ENCODE peak calls at places on chromosomes 2 and 18, in nine cellular contexts. E, S, D, X, B, U, F, R and G are unnamed samples.

GRCh38 chr2:60926751-60927568 is 45.6 kb downstream of the REL start:
- DNase-seq in F (no peak), B (no peak), U (no peak), S (no peak), X (no peak), R (no peak), D (no peak), E (no peak), G (no peak)

GRCh38 chr2:45119038-45119437 is 109.8 kb upstream of the SIX2 start:
- DNase-seq in X (no peak), R (no peak), U (peak; percentile 67), D (no peak), E (no peak), S (no peak), F (no peak), B (no peak), G (no peak)

GRCh38 chr2:233448220-233448559 is 93.9 kb downstream of the DGKD start:
- DNase-seq in F (peak; percentile 26), D (no peak), U (peak; percentile 27), E (no peak), B (no peak), S (no peak), X (peak; percentile 9), R (no peak), G (peak; percentile 38)

GRCh38 chr2:73020657-73021370 is 50.7 kb downstream of the SFXN5 start:
- DNase-seq in B (no peak), X (peak; percentile 4), S (no peak), U (peak; percentile 97), F (peak; percentile 31), D (peak; percentile 23), R (no peak), E (no peak), G (no peak)

GRCh38 chr18:55577812-55578539 is 10.0 kb downstream of the TCF4 start:
- DNase-seq in F (no peak), B (no peak), S (no peak), R (no peak), D (no peak), U (no peak), E (no peak), X (no peak), G (peak; percentile 29)

GRCh38 chr2:144403940-144404339 is 116.0 kb downstream of the ZEB2 start:
- DNase-seq in D (no peak), U (peak; percentile 7), E (no peak), F (no peak), S (no peak), R (peak; percentile 81), B (no peak), X (no peak), G (no peak)

GRCh38 chr2:73088211-73088610 is 16.7 kb upstream of the SFXN5 start:
- DNase-seq in R (no peak), E (no peak), S (no peak), U (no peak), F (no peak), X (no peak), B (no peak), D (no peak), G (no peak)

GRCh38 chr2:44273596-44273995 is 1.7 kb upstream of the SLC3A1 start:
- DNase-seq in F (no peak), R (no peak), D (no peak), B (no peak), X (no peak), S (no peak), U (no peak), E (no peak), G (no peak)

GRCh38 chr2:152543717-152544116 is 173.5 kb downstream of the PRPF40A start:
- DNase-seq in B (no peak), R (no peak), U (no peak), X (no peak), D (no peak), S (no peak), E (no peak), F (no peak), G (no peak)

GRCh38 chr2:127217470-127218325 is 2.4 kb downstream of the CYP27C1 start:
- DNase-seq in F (peak; percentile 74), D (peak; percentile 71), U (no peak), X (peak; percentile 14), R (no peak), E (no peak), B (no peak), S (no peak), G (no peak)
- TF ChIP-seq POLR2A in F (no peak), D (no peak), U (no peak), X (no peak), R (no peak), E (no peak), B (no peak), S (no peak), G (no peak)

GRCh38 chr2:99180755-99181647 is at the start of the genes MITD1 and MRPL30:
- DNase-seq in R (peak; percentile 94), D (peak; percentile 72), S (peak; percentile 92), U (peak; percentile 97), B (peak; percentile 65), E (peak; percentile 59), F (peak; percentile 96), X (peak; percentile 99), G (peak; percentile 94)
- TF ChIP-seq POLR2A in R (no peak), D (peak; percentile 86), S (peak; percentile 29), U (peak; percentile 99), B (peak; percentile 87), E (peak; percentile 95), F (peak; percentile 24), X (peak; percentile 80), G (peak; percentile 90)

GRCh38 chr2:74835831-74836674 is 2.1 kb downstream of the HK2 start:
- DNase-seq in E (peak; percentile 53), U (peak; percentile 85), B (peak; percentile 59), S (no peak), X (peak; percentile 54), D (peak; percentile 84), R (no peak), F (no peak), G (peak; percentile 44)

GRCh38 chr2:74834806-74835755 is 1.2 kb downstream of the HK2 start:
- DNase-seq in B (peak; percentile 80), R (peak; percentile 50), F (peak; percentile 67), E (peak; percentile 75), S (peak; percentile 42), X (peak; percentile 30), D (peak; percentile 31), U (peak; percentile 55), G (peak; percentile 29)

GRCh38 chr2:74836675-74837401 is 2.9 kb downstream of the HK2 start:
- DNase-seq in B (no peak), S (no peak), X (no peak), F (no peak), D (no peak), U (no peak), E (no peak), R (no peak), G (no peak)

GRCh38 chr2:74831693-74832530 is 2.0 kb upstream of the HK2 start:
- DNase-seq in D (peak; percentile 26), B (no peak), S (no peak), E (no peak), X (no peak), U (peak; percentile 62), F (no peak), R (no peak), G (peak; percentile 21)

DNA sequence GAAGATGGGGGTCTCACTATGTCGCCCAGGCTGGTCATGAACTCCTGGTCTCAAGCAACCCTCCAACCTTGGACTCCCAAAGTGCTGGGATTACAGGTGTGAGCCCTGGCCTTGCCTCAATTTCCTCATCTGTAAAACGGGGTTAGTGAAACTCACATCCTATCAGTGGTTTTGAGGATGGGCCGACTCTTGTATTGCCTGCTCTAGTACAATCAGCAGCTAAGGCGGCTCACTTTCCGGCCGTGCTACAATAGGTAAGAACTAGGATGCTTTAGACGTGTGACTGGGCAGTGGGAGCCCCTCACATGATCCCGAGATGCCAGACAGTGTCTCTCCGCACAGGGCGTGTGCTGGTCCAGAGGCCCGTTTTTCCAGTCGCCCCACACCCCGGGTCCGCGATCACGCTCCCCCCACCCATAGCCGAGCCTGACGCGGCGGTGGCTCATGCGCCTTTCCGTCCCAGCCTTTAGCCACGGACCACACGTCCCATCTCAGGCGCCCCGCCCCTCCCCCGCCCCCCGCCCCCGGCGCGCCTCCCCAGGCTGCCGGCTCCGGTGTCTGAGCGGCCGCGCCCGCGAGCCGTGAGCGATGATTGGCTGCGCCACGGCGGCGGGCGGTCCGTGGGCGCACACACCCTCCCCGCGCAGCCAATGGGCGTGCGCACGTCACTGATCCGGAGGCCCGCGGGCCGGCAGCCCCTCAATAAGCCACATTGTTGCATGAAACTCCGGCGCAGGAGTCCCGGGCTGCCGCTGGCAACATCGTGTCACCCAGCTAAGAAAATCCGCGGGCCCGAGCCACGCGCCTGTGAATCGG is at the start of gene HK2:
- DNase-seq in E (peak; percentile 96), B (peak; percentile 96), F (peak; percentile 84), R (peak; percentile 92), X (peak; percentile 85), S (peak; percentile 76), D (peak; percentile 78), U (peak; percentile 85), G (peak; percentile 80)
- TF ChIP-seq POLR2A in E (peak; percentile 42), B (no peak), F (no peak), R (peak; percentile 41), X (no peak), S (no peak), D (no peak), U (peak; percentile 66), G (no peak)

GRCh38 chr2:122414911-122415310 is 659.5 kb downstream of the TSN start:
- DNase-seq in D (no peak), E (no peak), X (no peak), U (no peak), F (no peak), R (no peak), S (no peak), B (no peak), G (no peak)
- TF ChIP-seq POLR2A in D (no peak), E (no peak), X (no peak), U (no peak), F (no peak), R (no peak), S (no peak), B (no peak), G (no peak)

GRCh38 chr2:204550738-204551137 is 5.5 kb downstream of the PARD3B start:
- DNase-seq in S (no peak), U (no peak), X (no peak), F (no peak), R (no peak), E (no peak), D (no peak), B (no peak), G (no peak)
- TF ChIP-seq POLR2A in S (no peak), U (no peak), X (no peak), F (no peak), R (no peak), E (no peak), D (no peak), B (no peak), G (no peak)

GRCh38 chr2:218418717-218419458 is at the start of gene VIL1:
- DNase-seq in D (no peak), R (no peak), S (peak; percentile 83), E (no peak), B (no peak), X (no peak), F (no peak), U (peak; percentile 94), G (no peak)
- TF ChIP-seq POLR2A in D (no peak), R (no peak), S (no peak), E (no peak), B (no peak), X (no peak), F (no peak), U (peak; percentile 92), G (no peak)

GRCh38 chr2:196926562-196927317 is at the start of gene PGAP1:
- DNase-seq in E (peak; percentile 81), D (peak; percentile 76), X (peak; percentile 96), S (peak; percentile 88), F (peak; percentile 92), R (peak; percentile 93), B (peak; percentile 75), U (peak; percentile 90), G (peak; percentile 85)
- TF ChIP-seq POLR2A in E (peak; percentile 80), D (peak; percentile 73), X (peak; percentile 81), S (peak; percentile 78), F (no peak), R (no peak), B (peak; percentile 71), U (peak; percentile 54), G (peak; percentile 17)